ENCODE peak calls at places on chromosomes 13 and 19, in four cellular contexts. K is left lung, D is transverse colon, E is Panc1. Y is an unnamed sample.

GRCh38 chr19:35262101-35262761 is 6.5 kb upstream of the USF2 start:
- DNase-seq in K (peak; percentile 67), D (peak; percentile 6), E (no peak), Y (no peak)

GRCh38 chr13:37139356-37139755 is 33.9 kb upstream of the CSNK1A1L start:
- DNase-seq in D (no peak), E (no peak), K (no peak), Y (no peak)

GRCh38 chr13:49649244-49649962 is 21.1 kb downstream of the ARL11 start:
- DNase-seq in D (no peak), K (no peak), E (no peak), Y (peak; percentile 24)

GRCh38 chr19:40521276-40521675 is 54.5 kb downstream of the SPTBN4 start:
- DNase-seq in D (no peak), E (no peak), K (no peak), Y (no peak)

GRCh38 chr13:49828452-49828851 is 36.0 kb upstream of the KPNA3 start:
- DNase-seq in D (no peak), E (no peak), K (no peak), Y (no peak)

GRCh38 chr13:47170971-47171370 is 274.1 kb upstream of the HTR2A start:
- DNase-seq in E (no peak), D (no peak), K (no peak), Y (no peak)

GRCh38 chr13:107289540-107289939 is 721.6 kb upstream of the ARGLU1 start:
- DNase-seq in D (no peak), E (no peak), K (no peak), Y (no peak)

GRCh38 chr13:24997367-24997967 is 98.5 kb upstream of the PABPC3 start:
- DNase-seq in K (no peak), D (no peak), E (no peak), Y (peak; percentile 35)

GRCh38 chr19:57949296-57949695 is 1.8 kb upstream of the ZNF256 start:
- DNase-seq in D (no peak), E (no peak), K (no peak), Y (no peak)

GRCh38 chr13:29800687-29801086 is 49.7 kb downstream of the UBL3 start:
- DNase-seq in K (no peak), E (no peak), D (no peak), Y (no peak)

GRCh38 chr19:41226874-41227390 is 7.9 kb downstream of the AXL start:
- DNase-seq in K (no peak), D (no peak), E (no peak), Y (no peak)

GRCh38 chr19:18941628-18942354 is 774 bp upstream of the HOMER3 start:
- DNase-seq in E (no peak), K (no peak), D (no peak), Y (no peak)
- H3K4me3 ChIP-seq in E (peak overlapping the region; percentile 34), K (no peak overlapping the region), D (no peak overlapping the region), Y (no peak overlapping the region)

GRCh38 chr19:954672-955494 is 29.0 kb downstream of the ARID3A start:
- DNase-seq in D (peak; percentile 51), K (peak; percentile 69), E (no peak), Y (no peak)
- H3K27ac ChIP-seq in D (no peak overlapping the region), K (no peak overlapping the region), E (peak overlapping the region; percentile 39), Y (no peak overlapping the region)

GRCh38 chr19:48290923-48291700 is 21.2 kb downstream of the ZNF114 start:
- DNase-seq in K (peak; percentile 95), D (peak; percentile 75), E (peak; percentile 36), Y (peak; percentile 62)
- H3K4me3 ChIP-seq in K (peak overlapping the region; percentile 34), D (no peak overlapping the region), E (peak overlapping the region; percentile 62), Y (no peak overlapping the region)

GRCh38 chr13:110154370-110155031 is 152.5 kb downstream of the COL4A1 start:
- DNase-seq in K (no peak), D (no peak), E (no peak), Y (no peak)

GRCh38 chr13:110152351-110152750 is 154.6 kb downstream of the COL4A1 start:
- DNase-seq in D (no peak), K (no peak), E (no peak), Y (no peak)

GRCh38 chr13:110150384-110151091 is 156.4 kb downstream of the COL4A1 start:
- DNase-seq in D (no peak), K (no peak), E (no peak), Y (no peak)

DNA sequence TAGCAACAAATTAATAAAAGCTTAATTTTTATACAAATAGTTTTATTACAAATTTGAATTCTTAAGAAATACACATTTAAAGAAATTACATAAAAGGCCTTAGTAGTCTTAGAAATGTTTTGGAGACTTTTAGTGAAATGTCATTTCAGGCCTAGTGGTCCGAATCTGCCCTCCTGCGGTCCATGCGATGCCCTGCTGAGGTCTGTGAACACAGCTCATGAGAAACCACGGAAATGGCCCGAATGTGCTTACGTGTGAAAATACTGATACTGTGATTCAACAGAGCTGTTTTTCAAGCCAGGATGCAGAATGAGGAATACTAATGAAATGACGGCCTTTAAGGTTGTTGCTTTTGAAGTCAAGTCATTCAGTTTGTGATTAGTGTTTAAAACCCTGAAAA is 157.9 kb downstream of the COL4A1 start:
- DNase-seq in D (no peak), E (no peak), K (no peak), Y (no peak)
- H3K27ac ChIP-seq in D (no peak overlapping the region), E (no peak overlapping the region), K (no peak overlapping the region), Y (no peak overlapping the region)

DNA sequence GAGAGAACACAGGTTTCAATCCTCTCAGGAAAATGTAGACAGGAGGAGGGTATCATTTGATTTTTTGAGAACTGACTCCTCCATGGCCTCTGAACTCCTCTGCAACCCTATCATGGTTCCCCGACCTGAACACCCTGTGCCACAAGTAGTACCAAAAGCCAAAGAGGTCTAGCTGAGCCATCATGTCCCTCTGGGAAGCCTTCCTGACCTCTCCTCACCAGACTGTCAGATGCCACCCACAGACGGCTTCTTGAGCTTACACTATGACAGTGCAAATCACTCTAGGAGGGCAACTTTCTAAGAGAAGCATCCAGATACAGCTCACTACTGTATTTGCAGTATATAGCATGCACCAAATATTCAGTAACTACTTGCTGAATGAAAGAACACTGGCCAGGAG is 3.7 kb downstream of the HNRNPL start:
- DNase-seq in K (no peak), D (no peak), E (no peak), Y (no peak)
- H3K4me3 ChIP-seq in K (no peak overlapping the region), D (no peak overlapping the region), E (no peak overlapping the region), Y (no peak overlapping the region)

GRCh38 chr19:43527860-43528622 is 1.0 kb upstream of the ETHE1 start:
- DNase-seq in D (peak; percentile 51), E (no peak), K (no peak), Y (peak; percentile 52)

GRCh38 chr19:43524922-43525835 is 1.8 kb downstream of the ETHE1 start:
- DNase-seq in K (peak; percentile 85), E (no peak), D (peak; percentile 87), Y (peak; percentile 97)

GRCh38 chr19:43522929-43523328 is 4.1 kb downstream of the ETHE1 start:
- DNase-seq in K (no peak), D (no peak), E (no peak), Y (no peak)

GRCh38 chr19:43525836-43526771 is 897 bp downstream of the ETHE1 start:
- DNase-seq in E (no peak), K (no peak), D (peak; percentile 86), Y (peak; percentile 40)

GRCh38 chr19:43526884-43527859 is at the start of gene ETHE1:
- DNase-seq in D (peak; percentile 92), E (no peak), K (peak; percentile 99), Y (peak; percentile 83)
- H3K27ac ChIP-seq in D (peak within 1 kb of the TSS; percentile 97), E (peak within 1 kb of the TSS; percentile 75), K (peak within 1 kb of the TSS; percentile 84), Y (peak within 1 kb of the TSS; percentile 94)

Y was measured in small intestine.